ENCODE peak calls at places on chromosome 7, in eight cellular contexts. T is B cell, X is GM12878, F is foreskin keratinocyte, H is thoracic aorta, L is testis, P is AG04450, S is fibroblast of villous mesenchyme. K is an unnamed sample.

GRCh38 chr7:36961097-36961496 is 236.8 kb upstream of the AOAH start:
- DNase-seq in L (peak), T (no peak), H (no peak), X (no peak), S (no peak), P (no peak), F (no peak), K (no peak)

GRCh38 chr7:22937946-22938345 is 76.0 kb downstream of the HYCC1 start:
- DNase-seq in X (no peak), P (no peak), F (no peak), L (no peak), T (no peak), H (no peak), S (no peak), K (no peak)

GRCh38 chr7:142025896-142026295 is 30.2 kb downstream of the MGAM start:
- DNase-seq in X (no peak), F (peak), P (no peak), L (no peak), S (no peak), T (no peak), H (no peak), K (no peak)

GRCh38 chr7:33773053-33773452 is 132.3 kb upstream of the BMPER start:
- DNase-seq in X (no peak), L (no peak), T (no peak), F (peak), H (no peak), P (no peak), S (peak), K (no peak)

GRCh38 chr7:2269468-2270460 is 27.7 kb downstream of the NUDT1 start:
- DNase-seq in F (no peak), T (no peak), P (no peak), H (no peak), S (peak), X (no peak), L (no peak), K (no peak)

GRCh38 chr7:44432381-44432977 is 58.0 kb downstream of the NUDCD3 start:
- DNase-seq in S (no peak), L (no peak), T (no peak), F (no peak), P (no peak), X (no peak), H (no peak), K (no peak)

GRCh38 chr7:130278892-130279690 is 12.4 kb downstream of the CPA2 start:
- DNase-seq in T (no peak), S (peak), P (peak), F (no peak), H (no peak), L (no peak), X (no peak), K (no peak)

GRCh38 chr7:156519070-156519469 is 121.5 kb upstream of the RNF32 start:
- DNase-seq in S (no peak), F (no peak), P (no peak), H (no peak), T (no peak), L (no peak), X (no peak), K (no peak)

GRCh38 chr7:106562711-106563366 is 98.1 kb downstream of the CCDC71L start:
- DNase-seq in P (no peak), F (no peak), H (no peak), L (no peak), S (no peak), T (no peak), X (no peak), K (no peak)

DNA sequence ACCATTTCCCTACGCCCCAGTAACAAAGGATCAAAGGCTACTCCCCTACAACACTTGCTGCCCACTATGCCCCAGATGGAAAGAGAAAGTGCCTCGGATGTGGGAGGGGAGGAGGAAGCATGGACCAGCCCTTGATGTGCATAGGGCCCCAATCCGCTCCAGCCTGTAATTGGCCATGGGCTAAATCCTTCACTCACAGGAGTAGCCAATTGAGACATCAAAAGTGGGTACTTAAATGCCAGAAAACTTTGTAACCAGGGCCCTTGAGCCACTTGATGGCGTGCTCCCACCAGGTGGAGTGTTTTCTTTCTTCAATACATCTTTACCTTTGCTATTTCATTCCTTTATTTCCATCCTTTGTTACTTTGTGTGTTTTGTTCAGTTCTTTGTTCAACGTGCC is 500.5 kb upstream of the LRRN3 start:
- DNase-seq in P (no peak), L (no peak), S (no peak), X (no peak), F (no peak), H (no peak), T (no peak), K (no peak)
- TF ChIP-seq CTCF in P (no peak), L (no peak), S (no peak), X (no peak), F (no peak), H (no peak), T (no peak), K (no peak)

DNA sequence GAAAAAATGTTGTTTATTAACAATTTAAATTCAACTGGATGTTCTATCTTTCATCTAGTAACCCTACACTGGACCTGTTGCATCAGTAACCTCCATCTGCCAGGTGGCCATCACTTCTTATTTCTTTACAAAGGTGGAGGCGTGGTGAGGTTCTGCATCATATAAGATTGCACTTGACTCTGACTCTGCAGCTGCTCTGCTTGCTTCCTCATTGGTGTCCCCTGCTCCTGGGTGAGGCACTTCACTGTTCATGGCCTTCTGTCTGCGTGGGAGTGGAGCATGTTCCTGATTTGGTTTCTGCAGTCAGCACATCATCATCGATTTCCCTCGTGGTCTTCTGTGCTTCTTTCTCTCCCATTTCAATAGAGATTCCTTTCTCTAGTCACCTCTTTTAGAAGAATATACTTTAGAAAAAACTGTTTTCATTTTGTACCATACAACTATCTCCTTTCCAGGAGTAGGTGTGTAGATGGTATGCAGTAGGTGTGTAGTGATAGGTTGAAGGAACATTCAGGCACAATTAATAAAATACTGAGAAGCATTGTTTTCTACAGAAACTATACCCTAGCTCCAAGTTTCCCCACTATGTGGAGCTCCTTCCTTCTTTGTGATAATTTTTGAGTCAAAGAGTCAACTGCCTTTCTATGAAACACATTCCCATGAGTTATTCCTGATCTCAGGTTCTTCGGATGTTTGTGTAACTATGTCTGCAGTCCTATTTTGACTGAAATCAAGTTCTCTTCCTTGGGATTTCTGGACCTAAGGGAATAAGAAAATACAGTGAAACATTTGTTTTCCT is 231.7 kb upstream of the CNTNAP2 start:
- DNase-seq in S (no peak), H (no peak), T (peak), F (no peak), L (no peak), X (no peak), P (no peak), K (no peak)
- TF ChIP-seq CTCF in S (no peak), H (no peak), T (no peak), F (no peak), L (no peak), X (no peak), P (no peak), K (no peak)

GRCh38 chr7:12403287-12404181 is at the start of gene VWDE:
- DNase-seq in H (no peak), F (no peak), X (no peak), T (peak), P (no peak), L (peak), S (peak), K (peak)
- TF ChIP-seq CTCF in H (no peak), F (peak), X (no peak), T (no peak), P (no peak), L (no peak), S (no peak), K (no peak)

DNA sequence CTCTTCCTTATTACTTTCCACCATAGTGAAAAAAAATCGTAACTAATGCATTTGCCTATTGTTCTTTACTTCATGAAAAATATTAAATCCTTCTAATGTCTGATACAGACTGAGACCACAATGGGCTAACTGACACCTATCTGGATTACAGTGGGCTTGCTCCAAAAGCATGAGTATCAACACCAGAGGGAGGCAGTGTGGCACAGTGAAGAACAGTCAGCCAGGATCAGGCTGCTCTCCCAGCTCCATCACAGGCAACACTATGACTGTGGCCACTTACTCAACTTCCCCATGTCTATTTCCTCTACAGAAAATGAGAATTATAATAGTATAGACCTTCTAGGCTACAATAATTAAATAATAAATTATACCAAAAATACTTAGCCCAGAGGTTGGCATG is 97.2 kb downstream of the SLC25A13 start:
- DNase-seq in P (no peak), H (no peak), L (no peak), T (no peak), X (no peak), S (no peak), F (no peak), K (no peak)
- TF ChIP-seq CTCF in P (peak), H (no peak), L (no peak), T (no peak), X (no peak), S (peak), F (peak), K (no peak)

GRCh38 chr7:150404785-150405583 is 25.9 kb downstream of the ZNF775 start:
- DNase-seq in S (peak), T (peak), H (peak), L (peak), P (peak), F (peak), X (no peak), K (peak)
- TF ChIP-seq CTCF in S (no peak), T (peak), H (no peak), L (no peak), P (no peak), F (peak), X (peak), K (no peak)

K was measured in nephron progenitor cell.